ENCODE peak calls at places on chromosomes 2 and 18, in eight cellular contexts. H is osteoblast; P is NCI-H2081; J is WTC11; R is stimulated activated CD8-positive, alpha-beta memory T cell treated with anti-CD3 and anti-CD28 coated beads, Interleukin-15, amount 100 ng/mL, for 24 hours; E is iPS-NIHi11; V is NCI-H1417; N is DMS153. Z is an unnamed sample.

GRCh38 chr18:70363861-70364260 is 75.0 kb downstream of the SOCS6 start:
- DNase-seq in H (no peak), P (no peak), J (no peak), N (no peak), E (no peak), V (no peak), R (no peak), Z (no peak)

GRCh38 chr2:84878459-84878858 is 2.4 kb downstream of the TRABD2A start:
- DNase-seq in J (no peak), P (no peak), H (no peak), E (no peak), N (no peak), R (no peak), V (no peak), Z (no peak)

GRCh38 chr18:30465131-30465530 is 577.4 kb downstream of the DSC3 start:
- DNase-seq in E (no peak), P (no peak), V (no peak), H (no peak), J (no peak), N (no peak), R (no peak), Z (no peak)

GRCh38 chr2:126785236-126785635 is 113.5 kb upstream of the TEX51 start:
- DNase-seq in P (no peak), J (no peak), E (no peak), V (no peak), H (no peak), R (no peak), N (no peak), Z (no peak)

GRCh38 chr2:236858661-236859060 is 227.0 kb upstream of the COPS8 start:
- DNase-seq in E (no peak), N (no peak), V (no peak), P (no peak), J (no peak), R (no peak), H (no peak), Z (no peak)

GRCh38 chr2:202780514-202781021 is 91.0 kb downstream of the ICA1L start:
- DNase-seq in E (no peak), V (no peak), H (peak), N (no peak), J (no peak), R (no peak), P (no peak), Z (no peak)

GRCh38 chr2:237774811-237775553 is 23.6 kb upstream of the RBM44 start:
- DNase-seq in V (peak), R (no peak), H (peak), E (peak), P (peak), N (peak), J (peak), Z (peak)

GRCh38 chr18:62877448-62878221 is 162.3 kb downstream of the PHLPP1 start:
- DNase-seq in P (no peak), R (no peak), H (peak), N (no peak), J (peak), E (peak), V (no peak), Z (no peak)

GRCh38 chr2:118490323-118490722 is 357.1 kb downstream of the EN1 start:
- DNase-seq in J (no peak), N (no peak), P (no peak), V (no peak), H (no peak), E (peak), R (no peak), Z (no peak)

Z was measured in NCI-H774.